ENCODE peak calls at places on chromosome 10, in nine cellular contexts. N is astrocyte, H is neural progenitor cell, B is A549, J is upper lobe of right lung, T is fibroblast of mammary gland, Q is IMR-90, K is fibroblast of villous mesenchyme, S is tibial artery. Y is an unnamed sample.

GRCh38 chr10:75922435-75922834 is 491.0 kb downstream of the LRMDA start:
- DNase-seq in N (no peak), B (no peak), H (no peak), J (no peak), Q (peak; percentile 0), S (no peak), K (no peak), T (peak; percentile 37), Y (no peak)

GRCh38 chr10:82150123-82150900 is 275.3 kb downstream of the NRG3 start:
- DNase-seq in K (peak; percentile 32), J (peak; percentile 72), Q (no peak), H (peak; percentile 83), N (no peak), B (no peak), T (peak; percentile 27), S (no peak), Y (peak; percentile 18)

GRCh38 chr10:28459453-28460144 is 73.3 kb upstream of the WAC start:
- DNase-seq in H (peak; percentile 90), S (no peak), Q (no peak), J (no peak), T (no peak), K (no peak), N (no peak), B (no peak), Y (no peak)

GRCh38 chr10:119297207-119297968 is 90.0 kb downstream of the GRK5 start:
- DNase-seq in J (no peak), H (no peak), S (no peak), T (no peak), Q (peak; percentile 64), K (no peak), B (no peak), N (no peak), Y (no peak)

GRCh38 chr10:132942101-132942739 is at the start of gene CFAP46:
- DNase-seq in H (peak; percentile 86), Q (peak; percentile 44), N (peak; percentile 42), T (peak; percentile 30), J (peak; percentile 78), B (peak; percentile 65), K (peak; percentile 39), S (no peak), Y (no peak)

GRCh38 chr10:61000769-61001730 is 57.1 kb upstream of the RHOBTB1 start:
- DNase-seq in J (peak; percentile 65), S (no peak), K (no peak), B (peak; percentile 59), Q (peak; percentile 11), T (peak; percentile 10), N (peak; percentile 32), H (peak; percentile 84), Y (no peak)

GRCh38 chr10:43809211-43809930 is 160.7 kb upstream of the ZNF32 start:
- DNase-seq in J (no peak), B (no peak), T (peak; percentile 95), K (peak; percentile 93), Q (peak; percentile 93), N (peak; percentile 97), H (no peak), S (peak; percentile 76), Y (no peak)

GRCh38 chr10:49539320-49539885 is 482 bp upstream of the ERCC6 start:
- DNase-seq in Q (peak; percentile 52), B (peak; percentile 47), T (peak; percentile 45), S (peak; percentile 70), N (peak; percentile 41), J (peak; percentile 70), H (peak; percentile 34), K (peak; percentile 60), Y (peak; percentile 14)

GRCh38 chr10:112115781-112116385 is 67.7 kb downstream of the GPAM start:
- DNase-seq in J (no peak), Q (peak; percentile 18), H (peak; percentile 60), K (peak; percentile 16), S (no peak), N (no peak), T (peak; percentile 28), B (peak; percentile 46), Y (peak; percentile 28)

GRCh38 chr10:47207280-47207613 is 92.8 kb upstream of the GDF10 start:
- DNase-seq in B (no peak), N (no peak), K (peak; percentile 52), H (no peak), Q (no peak), S (no peak), T (no peak), J (no peak), Y (no peak)

GRCh38 chr10:42866115-42866995 is 83.8 kb downstream of the BMS1 start:
- DNase-seq in H (peak; percentile 94), N (peak; percentile 47), K (peak; percentile 68), T (peak; percentile 65), S (peak; percentile 79), Q (peak; percentile 64), B (peak; percentile 64), J (peak; percentile 91), Y (no peak)

GRCh38 chr10:8615118-8615517 is 560.6 kb downstream of the GATA3 start:
- DNase-seq in J (no peak), Q (no peak), H (no peak), S (no peak), T (no peak), N (no peak), K (no peak), B (no peak), Y (no peak)

GRCh38 chr10:131775833-131776232 is 125.0 kb upstream of the PPP2R2D start:
- DNase-seq in Q (no peak), B (no peak), K (no peak), S (no peak), H (no peak), N (no peak), J (no peak), T (no peak), Y (no peak)

GRCh38 chr10:127983701-127984100 is 76.8 kb downstream of the PTPRE start:
- DNase-seq in T (no peak), K (no peak), J (no peak), Q (no peak), B (no peak), N (no peak), S (no peak), H (no peak), Y (peak; percentile 18)

GRCh38 chr10:16192337-16192736 is 244.5 kb upstream of the PTER start:
- DNase-seq in Q (no peak), N (no peak), T (peak; percentile 0), S (no peak), J (no peak), H (no peak), B (no peak), K (no peak), Y (no peak)

GRCh38 chr10:80472234-80473095 is 18.4 kb downstream of the TSPAN14 start:
- DNase-seq in K (peak; percentile 84), H (no peak), B (no peak), J (peak; percentile 31), S (peak; percentile 7), N (peak; percentile 85), Q (peak; percentile 85), T (peak; percentile 97), Y (no peak)

DNA sequence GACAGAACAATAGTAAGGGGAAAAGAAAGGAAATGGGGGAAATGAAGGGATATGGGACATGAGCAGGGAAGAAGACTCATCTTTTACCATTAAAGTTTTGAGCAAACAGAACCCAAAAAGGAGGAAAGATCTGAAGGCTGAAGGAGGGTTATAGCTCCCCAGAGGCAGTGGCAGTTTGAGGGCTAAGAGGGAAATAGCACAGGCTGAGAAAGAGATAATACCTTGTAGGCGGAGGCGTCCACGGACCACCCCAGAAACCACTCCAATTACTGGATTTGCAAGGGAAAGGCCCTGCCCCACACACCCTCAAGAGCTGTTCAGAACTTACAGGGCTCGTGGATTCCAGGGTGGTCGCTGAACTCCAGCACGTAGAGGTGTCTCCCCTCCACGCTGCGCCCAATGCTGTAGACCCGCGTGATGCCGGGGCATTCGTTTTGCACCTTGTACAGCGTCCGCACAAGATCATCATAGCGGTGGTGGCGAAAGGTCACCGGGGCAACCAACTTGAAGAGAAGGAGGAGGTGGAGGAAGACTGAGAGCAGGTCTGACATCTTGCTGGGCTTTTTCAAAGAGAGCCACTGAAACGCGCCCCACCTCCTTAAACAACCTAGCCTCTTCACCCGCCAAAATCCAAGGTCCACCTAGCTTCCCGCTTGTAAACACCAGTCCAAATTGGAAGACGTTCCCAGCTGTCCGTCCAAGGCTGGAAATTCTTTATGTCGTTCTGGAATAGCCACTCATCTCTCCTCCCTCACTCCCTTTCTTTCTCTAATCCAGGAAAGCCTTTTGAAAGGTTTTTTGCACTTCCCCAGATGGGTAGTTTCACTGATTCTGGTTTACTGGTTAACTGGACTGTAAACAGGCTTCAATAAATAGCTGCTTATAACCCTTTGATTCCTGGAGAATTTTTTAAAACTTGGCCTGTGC is at the start of gene CPN1:
- DNase-seq in Q (no peak), J (no peak), K (no peak), T (no peak), N (no peak), B (no peak), S (no peak), H (no peak), Y (no peak)
- H3K4me3 ChIP-seq in Q (no peak within 1 kb of the TSS), J (no peak within 1 kb of the TSS), K (no peak within 1 kb of the TSS), T (no peak within 1 kb of the TSS), N (no peak within 1 kb of the TSS), B (no peak within 1 kb of the TSS), S (no peak within 1 kb of the TSS), H (no peak within 1 kb of the TSS), Y (no peak within 1 kb of the TSS)

DNA sequence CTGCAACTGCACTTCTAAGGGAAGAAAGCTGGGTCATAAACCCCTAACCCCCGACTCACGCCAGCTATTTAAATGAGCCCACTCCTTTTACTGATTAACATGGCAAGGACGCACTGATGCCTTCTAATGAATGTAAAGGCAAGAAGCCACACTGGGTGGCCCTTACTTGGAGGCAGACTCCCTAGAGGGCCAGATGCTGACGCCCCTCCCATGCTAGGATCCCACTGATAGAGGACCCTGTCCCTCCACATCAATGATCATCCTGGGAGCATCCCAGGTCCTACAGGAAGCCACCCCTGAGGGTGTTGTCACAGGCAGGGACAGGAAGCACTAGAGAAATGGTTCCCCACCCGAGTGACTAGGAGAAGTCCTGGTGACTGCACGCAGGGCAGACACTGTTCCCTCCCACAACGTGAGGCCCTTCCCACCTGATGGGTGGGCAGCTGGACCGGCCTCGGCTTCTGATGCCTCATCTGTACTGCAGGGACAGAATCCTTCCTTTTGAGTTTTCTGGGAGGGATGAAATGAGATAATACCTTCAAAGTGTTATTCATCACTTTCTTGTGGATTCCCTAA is 20.3 kb downstream of the JCAD start:
- DNase-seq in K (no peak), T (no peak), N (no peak), B (no peak), Q (no peak), H (no peak), S (no peak), J (no peak), Y (no peak)
- H3K4me3 ChIP-seq in K (no peak overlapping the region), T (no peak overlapping the region), N (no peak overlapping the region), B (no peak overlapping the region), Q (no peak overlapping the region), H (no peak overlapping the region), S (no peak overlapping the region), J (no peak overlapping the region), Y (no peak overlapping the region)

DNA sequence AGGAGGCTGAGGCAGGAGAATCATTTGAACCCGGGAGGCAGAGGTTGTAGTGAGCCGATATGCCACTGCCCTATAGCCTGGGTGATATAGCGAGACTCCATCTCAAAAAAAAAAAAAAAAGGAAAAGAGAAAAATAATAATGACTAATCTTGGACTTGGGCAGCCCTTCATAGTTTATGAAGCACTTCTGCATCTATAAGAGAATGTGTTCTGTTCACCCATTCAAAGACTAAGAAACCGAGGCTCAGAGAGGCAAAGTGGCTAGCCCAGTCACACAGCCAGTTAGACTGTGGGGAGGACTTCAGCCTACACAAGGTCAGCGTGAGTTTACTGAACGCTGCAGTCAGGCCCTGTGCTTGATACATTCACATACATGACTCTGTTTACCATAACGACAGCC is 46.9 kb downstream of the UNC5B start:
- DNase-seq in T (no peak), J (no peak), B (no peak), S (no peak), H (no peak), K (no peak), N (no peak), Q (no peak), Y (no peak)
- H3K4me3 ChIP-seq in T (no peak overlapping the region), J (no peak overlapping the region), B (no peak overlapping the region), S (no peak overlapping the region), H (no peak overlapping the region), K (no peak overlapping the region), N (no peak overlapping the region), Q (no peak overlapping the region), Y (no peak overlapping the region)

GRCh38 chr10:102066421-102067068 is 1.4 kb downstream of the HPS6 start:
- DNase-seq in K (no peak), S (peak; percentile 62), Q (no peak), N (no peak), B (no peak), H (no peak), J (no peak), T (no peak), Y (no peak)
- H3K4me3 ChIP-seq in K (peak overlapping the region; percentile 76), S (peak overlapping the region; percentile 90), Q (peak overlapping the region; percentile 68), N (peak overlapping the region; percentile 71), B (peak overlapping the region; percentile 87), H (peak overlapping the region; percentile 77), J (peak overlapping the region; percentile 96), T (peak overlapping the region; percentile 66), Y (peak overlapping the region; percentile 67)